ENCODE peak calls at places on chromosomes 6 and 20, in nine cellular contexts. L is ELF-1, K is pulmonary artery endothelial cell, P is GM20000, V is choroid plexus epithelial cell, D is NCI-H2107, W is SK-N-DZ, Z is NCI-H1694, F is caudate nucleus. U is an unnamed sample.

GRCh38 chr6:2959909-2960719 is 11.3 kb downstream of the SERPINB6 start:
- DNase-seq in L (peak), K (no peak), P (no peak), V (peak), D (no peak), W (no peak), Z (no peak), F (no peak), U (no peak)

GRCh38 chr6:3751019-3751729 is at the start of gene PXDC1:
- DNase-seq in L (no peak), K (no peak), P (peak), V (peak), D (no peak), W (no peak), Z (no peak), F (no peak), U (peak)

GRCh38 chr6:148747145-148747492 is 289 bp downstream of the UST start:
- DNase-seq in L (no peak), K (no peak), P (no peak), V (no peak), D (no peak), W (no peak), Z (no peak), F (no peak), U (peak)

GRCh38 chr6:145964948-145965366 is 799 bp upstream of the SHPRH start:
- DNase-seq in L (peak), K (no peak), P (no peak), V (no peak), D (no peak), W (no peak), Z (no peak), F (no peak), U (no peak)

GRCh38 chr20:20143646-20144045 is 91.3 kb downstream of the CFAP61 start:
- DNase-seq in L (no peak), K (no peak), P (no peak), V (no peak), D (no peak), W (no peak), Z (no peak), F (no peak), U (no peak)

GRCh38 chr6:136209496-136209895 is 40.6 kb downstream of the MTFR2 start:
- DNase-seq in L (no peak), K (no peak), P (no peak), V (no peak), D (no peak), W (no peak), Z (no peak), F (no peak), U (no peak)

GRCh38 chr20:19695081-19695480 is 63.0 kb upstream of the RIN2 start:
- DNase-seq in L (no peak), K (no peak), P (no peak), V (peak), D (no peak), W (no peak), Z (no peak), F (no peak), U (no peak)

GRCh38 chr6:21595265-21595950 is 1.9 kb downstream of the SOX4 start:
- DNase-seq in L (peak), K (no peak), P (peak), V (peak), D (no peak), W (peak), Z (no peak), F (no peak), U (peak)

GRCh38 chr6:5626727-5627426 is 365.6 kb downstream of the FARS2 start:
- DNase-seq in L (no peak), K (no peak), P (peak), V (no peak), D (no peak), W (no peak), Z (no peak), F (no peak), U (no peak)

GRCh38 chr6:76448109-76448508 is 375.6 kb upstream of the IMPG1 start:
- DNase-seq in L (no peak), K (no peak), P (no peak), V (no peak), D (no peak), W (no peak), Z (no peak), F (no peak), U (no peak)

GRCh38 chr6:163983601-163984445 is 569.3 kb downstream of the QKI start:
- DNase-seq in L (no peak), K (no peak), P (no peak), V (no peak), D (no peak), W (no peak), Z (no peak), F (no peak), U (peak)

GRCh38 chr20:51624157-51624731 is 81.7 kb upstream of the NFATC2 start:
- DNase-seq in L (peak), K (no peak), P (peak), V (peak), D (no peak), W (peak), Z (peak), F (no peak), U (peak)

GRCh38 chr20:32649697-32650471 is 23.9 kb downstream of the C20orf203 start:
- DNase-seq in L (no peak), K (no peak), P (no peak), V (no peak), D (no peak), W (no peak), Z (no peak), F (no peak), U (no peak)

GRCh38 chr20:63919130-63919529 is 24.2 kb downstream of the DNAJC5 start:
- DNase-seq in L (no peak), K (no peak), P (no peak), V (no peak), D (no peak), W (no peak), Z (no peak), F (no peak), U (no peak)

GRCh38 chr6:149840345-149841075 is 23.6 kb downstream of the LRP11 start:
- DNase-seq in L (peak), K (no peak), P (peak), V (peak), D (peak), W (peak), Z (peak), F (no peak), U (peak)

GRCh38 chr6:138509371-138509770 is 10.1 kb upstream of the NHSL1 start:
- DNase-seq in L (no peak), K (no peak), P (peak), V (peak), D (no peak), W (peak), Z (peak), F (no peak), U (peak)

GRCh38 chr6:169824021-169824420 is 72.6 kb downstream of the ERMARD start:
- DNase-seq in L (peak), K (no peak), P (no peak), V (no peak), D (no peak), W (no peak), Z (no peak), F (no peak), U (no peak)

GRCh38 chr6:170434821-170435155 is 118.3 kb downstream of the PSMB1 start:
- DNase-seq in L (no peak), K (no peak), P (no peak), V (no peak), D (no peak), W (no peak), Z (no peak), F (no peak), U (no peak)

GRCh38 chr6:158145940-158146339 is 22.1 kb downstream of the SERAC1 start:
- DNase-seq in L (no peak), K (no peak), P (no peak), V (no peak), D (no peak), W (no peak), Z (no peak), F (no peak), U (no peak)

GRCh38 chr20:58198384-58198783 is 30.1 kb downstream of the ANKRD60 start:
- DNase-seq in L (no peak), K (no peak), P (no peak), V (no peak), D (no peak), W (no peak), Z (no peak), F (no peak), U (no peak)

U was measured in body of pancreas.